ENCODE peak calls at places on chromosomes 5 and 9, in eight cellular contexts. One of them, this sample, is unnamed.

GRCh38 chr9:21812945-21813568 is 10.6 kb downstream of the MTAP start:
- DNase-seq in neural progenitor cell: peak
- DNase-seq in tibial artery: peak
- DNase-seq in breast epithelium: peak
- DNase-seq in substantia nigra: peak
- DNase-seq in IMR-90: peak
- DNase-seq in endodermal cell: peak
- DNase-seq in SJSA1: peak
- DNase-seq in this sample: peak

GRCh38 chr5:41148448-41148847 is 64.9 kb downstream of the C6 start:
- DNase-seq in breast epithelium: no peak
- DNase-seq in endodermal cell: no peak
- DNase-seq in tibial artery: peak
- DNase-seq in neural progenitor cell: no peak
- DNase-seq in SJSA1: no peak
- DNase-seq in substantia nigra: no peak
- DNase-seq in IMR-90: no peak
- DNase-seq in this sample: no peak

GRCh38 chr5:126777257-126777973 is 479 bp downstream of the LMNB1 start:
- DNase-seq in IMR-90: peak
- DNase-seq in neural progenitor cell: peak
- DNase-seq in SJSA1: peak
- DNase-seq in tibial artery: peak
- DNase-seq in endodermal cell: peak
- DNase-seq in substantia nigra: no peak
- DNase-seq in breast epithelium: peak
- DNase-seq in this sample: no peak

GRCh38 chr5:172852490-172853354 is 18.7 kb downstream of the ERGIC1 start:
- DNase-seq in SJSA1: no peak
- DNase-seq in neural progenitor cell: no peak
- DNase-seq in tibial artery: no peak
- DNase-seq in breast epithelium: no peak
- DNase-seq in endodermal cell: no peak
- DNase-seq in substantia nigra: no peak
- DNase-seq in IMR-90: peak
- DNase-seq in this sample: no peak

GRCh38 chr5:88948746-88949600 is 66.0 kb upstream of the MEF2C start:
- DNase-seq in IMR-90: no peak
- DNase-seq in tibial artery: no peak
- DNase-seq in breast epithelium: no peak
- DNase-seq in SJSA1: no peak
- DNase-seq in substantia nigra: no peak
- DNase-seq in endodermal cell: peak
- DNase-seq in neural progenitor cell: no peak
- DNase-seq in this sample: no peak

GRCh38 chr5:157458835-157459234 is 1.2 kb upstream of the NIPAL4 start:
- DNase-seq in tibial artery: no peak
- DNase-seq in breast epithelium: no peak
- DNase-seq in endodermal cell: no peak
- DNase-seq in SJSA1: no peak
- DNase-seq in substantia nigra: no peak
- DNase-seq in IMR-90: no peak
- DNase-seq in neural progenitor cell: no peak
- DNase-seq in this sample: no peak

GRCh38 chr5:171614511-171614910 is 171.1 kb upstream of the SMIM23 start:
- DNase-seq in tibial artery: no peak
- DNase-seq in SJSA1: peak
- DNase-seq in endodermal cell: no peak
- DNase-seq in breast epithelium: no peak
- DNase-seq in neural progenitor cell: no peak
- DNase-seq in substantia nigra: no peak
- DNase-seq in IMR-90: no peak
- DNase-seq in this sample: no peak

GRCh38 chr9:134379774-134380431 is 53.6 kb downstream of the RXRA start:
- DNase-seq in endodermal cell: no peak
- DNase-seq in SJSA1: peak
- DNase-seq in IMR-90: no peak
- DNase-seq in breast epithelium: no peak
- DNase-seq in substantia nigra: no peak
- DNase-seq in tibial artery: no peak
- DNase-seq in neural progenitor cell: no peak
- DNase-seq in this sample: no peak

GRCh38 chr5:177552839-177553455 is 1.4 kb downstream of the FAM193B start:
- DNase-seq in neural progenitor cell: peak
- DNase-seq in SJSA1: no peak
- DNase-seq in endodermal cell: peak
- DNase-seq in IMR-90: no peak
- DNase-seq in tibial artery: no peak
- DNase-seq in substantia nigra: no peak
- DNase-seq in breast epithelium: no peak
- DNase-seq in this sample: no peak

GRCh38 chr5:74370168-74370567 is 270.4 kb downstream of the ENC1 start:
- DNase-seq in endodermal cell: no peak
- DNase-seq in breast epithelium: peak
- DNase-seq in IMR-90: no peak
- DNase-seq in neural progenitor cell: no peak
- DNase-seq in SJSA1: no peak
- DNase-seq in substantia nigra: no peak
- DNase-seq in tibial artery: no peak
- DNase-seq in this sample: no peak

DNA sequence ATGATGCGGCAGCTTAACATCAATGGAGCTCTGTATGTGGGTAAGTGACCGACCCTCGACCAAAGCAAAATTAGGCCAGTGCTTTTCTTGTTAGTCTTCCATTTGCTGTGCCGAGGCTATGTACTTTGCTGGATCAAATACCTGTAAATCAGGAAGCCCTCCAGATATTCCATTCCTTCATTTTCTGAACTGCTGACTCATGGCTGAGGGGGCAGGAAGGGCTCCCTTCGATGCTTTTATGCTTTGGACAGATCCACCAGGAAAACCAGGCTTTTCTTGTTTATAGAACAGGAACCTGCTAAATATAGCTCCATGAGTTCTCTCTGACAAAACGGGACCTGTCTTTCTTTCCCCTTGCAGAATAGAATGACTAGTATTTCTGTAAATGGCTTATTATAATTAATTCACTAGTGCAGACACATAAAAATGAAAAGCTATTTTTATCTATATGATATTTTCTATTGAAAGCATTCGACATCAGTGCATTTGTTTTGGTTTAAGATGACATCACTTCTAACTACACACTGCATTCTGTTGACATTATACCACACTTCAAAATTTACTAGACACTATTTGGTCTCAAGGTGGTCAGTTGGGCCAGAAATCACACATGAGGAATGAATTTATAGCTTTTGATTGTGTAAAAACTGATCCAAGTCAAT is 93.3 kb downstream of the LIFR start:
- DNase-seq in SJSA1: no peak
- DNase-seq in neural progenitor cell: no peak
- DNase-seq in tibial artery: no peak
- DNase-seq in substantia nigra: no peak
- DNase-seq in breast epithelium: no peak
- DNase-seq in IMR-90: peak
- DNase-seq in endodermal cell: no peak
- DNase-seq in this sample: no peak
- H3K27ac ChIP-seq in SJSA1: peak
- H3K27ac ChIP-seq in neural progenitor cell: no peak
- H3K27ac ChIP-seq in tibial artery: peak
- H3K27ac ChIP-seq in substantia nigra: no peak
- H3K27ac ChIP-seq in breast epithelium: peak
- H3K27ac ChIP-seq in IMR-90: peak
- H3K27ac ChIP-seq in endodermal cell: no peak
- H3K27ac ChIP-seq in this sample: no peak

DNA sequence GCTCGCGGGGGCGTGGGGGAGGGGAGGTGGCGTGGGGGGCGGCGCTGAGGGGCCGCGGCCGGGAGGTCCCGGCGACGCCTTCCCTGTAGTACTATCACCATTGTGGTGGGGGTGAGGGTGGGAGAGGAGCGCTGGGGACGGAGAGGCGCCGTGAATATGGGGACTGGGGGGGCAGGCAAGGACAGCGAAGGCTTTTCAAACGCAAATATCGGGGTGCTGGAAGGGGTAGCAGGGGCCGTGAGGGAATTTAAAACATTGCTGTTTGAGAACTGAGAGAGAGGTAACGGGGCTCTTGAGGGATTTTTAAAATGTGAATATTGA is 427 bp downstream of the RBM27 start:
- DNase-seq in IMR-90: no peak
- DNase-seq in substantia nigra: no peak
- DNase-seq in SJSA1: no peak
- DNase-seq in breast epithelium: no peak
- DNase-seq in tibial artery: no peak
- DNase-seq in neural progenitor cell: no peak
- DNase-seq in endodermal cell: no peak
- DNase-seq in this sample: no peak
- H3K27ac ChIP-seq in IMR-90: peak
- H3K27ac ChIP-seq in substantia nigra: peak
- H3K27ac ChIP-seq in SJSA1: no peak
- H3K27ac ChIP-seq in breast epithelium: peak
- H3K27ac ChIP-seq in tibial artery: peak
- H3K27ac ChIP-seq in neural progenitor cell: peak
- H3K27ac ChIP-seq in endodermal cell: peak
- H3K27ac ChIP-seq in this sample: no peak

GRCh38 chr9:87615547-87616148 is 110.3 kb upstream of the CTSL start:
- DNase-seq in endodermal cell: no peak
- DNase-seq in breast epithelium: no peak
- DNase-seq in substantia nigra: no peak
- DNase-seq in IMR-90: no peak
- DNase-seq in tibial artery: no peak
- DNase-seq in neural progenitor cell: peak
- DNase-seq in SJSA1: peak
- DNase-seq in this sample: no peak
- H3K27ac ChIP-seq in endodermal cell: no peak
- H3K27ac ChIP-seq in breast epithelium: no peak
- H3K27ac ChIP-seq in substantia nigra: no peak
- H3K27ac ChIP-seq in IMR-90: no peak
- H3K27ac ChIP-seq in tibial artery: no peak
- H3K27ac ChIP-seq in neural progenitor cell: no peak
- H3K27ac ChIP-seq in SJSA1: peak
- H3K27ac ChIP-seq in this sample: no peak

GRCh38 chr5:98963019-98963418 is 34.2 kb upstream of the CHD1 start:
- DNase-seq in IMR-90: no peak
- DNase-seq in neural progenitor cell: peak
- DNase-seq in breast epithelium: no peak
- DNase-seq in tibial artery: no peak
- DNase-seq in SJSA1: no peak
- DNase-seq in substantia nigra: no peak
- DNase-seq in endodermal cell: no peak
- DNase-seq in this sample: no peak
- H3K27ac ChIP-seq in IMR-90: no peak
- H3K27ac ChIP-seq in neural progenitor cell: peak
- H3K27ac ChIP-seq in breast epithelium: no peak
- H3K27ac ChIP-seq in tibial artery: no peak
- H3K27ac ChIP-seq in SJSA1: no peak
- H3K27ac ChIP-seq in substantia nigra: no peak
- H3K27ac ChIP-seq in endodermal cell: no peak
- H3K27ac ChIP-seq in this sample: no peak

GRCh38 chr5:159053216-159053615 is 46.5 kb downstream of the EBF1 start:
- DNase-seq in breast epithelium: no peak
- DNase-seq in IMR-90: no peak
- DNase-seq in neural progenitor cell: no peak
- DNase-seq in endodermal cell: no peak
- DNase-seq in SJSA1: no peak
- DNase-seq in substantia nigra: no peak
- DNase-seq in tibial artery: no peak
- DNase-seq in this sample: no peak
- H3K27ac ChIP-seq in breast epithelium: peak
- H3K27ac ChIP-seq in IMR-90: no peak
- H3K27ac ChIP-seq in neural progenitor cell: no peak
- H3K27ac ChIP-seq in endodermal cell: no peak
- H3K27ac ChIP-seq in SJSA1: no peak
- H3K27ac ChIP-seq in substantia nigra: no peak
- H3K27ac ChIP-seq in tibial artery: peak
- H3K27ac ChIP-seq in this sample: no peak

GRCh38 chr5:90221947-90222346 is 187.6 kb downstream of the CETN3 start:
- DNase-seq in SJSA1: no peak
- DNase-seq in IMR-90: peak
- DNase-seq in tibial artery: no peak
- DNase-seq in neural progenitor cell: no peak
- DNase-seq in substantia nigra: no peak
- DNase-seq in breast epithelium: no peak
- DNase-seq in endodermal cell: no peak
- DNase-seq in this sample: no peak
- H3K27ac ChIP-seq in SJSA1: no peak
- H3K27ac ChIP-seq in IMR-90: no peak
- H3K27ac ChIP-seq in tibial artery: no peak
- H3K27ac ChIP-seq in neural progenitor cell: no peak
- H3K27ac ChIP-seq in substantia nigra: no peak
- H3K27ac ChIP-seq in breast epithelium: no peak
- H3K27ac ChIP-seq in endodermal cell: no peak
- H3K27ac ChIP-seq in this sample: no peak

GRCh38 chr5:154363411-154363810 is 82.4 kb upstream of the SAP30L start:
- DNase-seq in substantia nigra: no peak
- DNase-seq in neural progenitor cell: no peak
- DNase-seq in endodermal cell: no peak
- DNase-seq in SJSA1: no peak
- DNase-seq in breast epithelium: no peak
- DNase-seq in tibial artery: no peak
- DNase-seq in IMR-90: no peak
- DNase-seq in this sample: no peak
- H3K27ac ChIP-seq in substantia nigra: no peak
- H3K27ac ChIP-seq in neural progenitor cell: no peak
- H3K27ac ChIP-seq in endodermal cell: no peak
- H3K27ac ChIP-seq in SJSA1: no peak
- H3K27ac ChIP-seq in breast epithelium: no peak
- H3K27ac ChIP-seq in tibial artery: no peak
- H3K27ac ChIP-seq in IMR-90: no peak
- H3K27ac ChIP-seq in this sample: no peak

DNA sequence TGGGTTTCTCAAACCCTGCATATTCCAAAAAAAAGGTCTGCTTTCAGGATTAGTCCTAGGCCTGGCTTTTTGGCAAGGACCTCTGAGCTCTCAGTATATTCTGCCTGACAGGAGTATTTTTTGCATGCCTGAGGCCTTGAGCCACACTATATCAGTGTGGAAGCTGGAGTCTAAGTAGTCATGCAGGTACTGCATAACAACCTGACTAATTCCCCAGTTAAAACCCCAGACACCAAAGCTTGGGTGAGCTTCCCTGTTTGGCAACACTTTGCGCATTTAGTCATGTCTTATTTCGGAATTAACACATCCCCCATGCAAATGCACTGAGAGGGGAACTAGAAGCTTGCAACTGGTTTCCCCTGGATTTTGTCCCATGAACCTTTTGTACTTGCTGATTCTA is 359.4 kb downstream of the CETN3 start:
- DNase-seq in tibial artery: no peak
- DNase-seq in substantia nigra: no peak
- DNase-seq in SJSA1: no peak
- DNase-seq in breast epithelium: no peak
- DNase-seq in IMR-90: no peak
- DNase-seq in neural progenitor cell: no peak
- DNase-seq in endodermal cell: no peak
- DNase-seq in this sample: no peak
- H3K27ac ChIP-seq in tibial artery: peak
- H3K27ac ChIP-seq in substantia nigra: no peak
- H3K27ac ChIP-seq in SJSA1: no peak
- H3K27ac ChIP-seq in breast epithelium: no peak
- H3K27ac ChIP-seq in IMR-90: no peak
- H3K27ac ChIP-seq in neural progenitor cell: no peak
- H3K27ac ChIP-seq in endodermal cell: no peak
- H3K27ac ChIP-seq in this sample: no peak

GRCh38 chr9:122929803-122930354 is 1.4 kb downstream of the ZBTB26 start:
- DNase-seq in IMR-90: no peak
- DNase-seq in breast epithelium: no peak
- DNase-seq in SJSA1: no peak
- DNase-seq in substantia nigra: no peak
- DNase-seq in endodermal cell: no peak
- DNase-seq in tibial artery: no peak
- DNase-seq in neural progenitor cell: no peak
- DNase-seq in this sample: no peak
- H3K27ac ChIP-seq in IMR-90: no peak
- H3K27ac ChIP-seq in breast epithelium: no peak
- H3K27ac ChIP-seq in SJSA1: no peak
- H3K27ac ChIP-seq in substantia nigra: no peak
- H3K27ac ChIP-seq in endodermal cell: no peak
- H3K27ac ChIP-seq in tibial artery: no peak
- H3K27ac ChIP-seq in neural progenitor cell: no peak
- H3K27ac ChIP-seq in this sample: no peak

GRCh38 chr9:98974554-98974953 is 30.8 kb downstream of the COL15A1 start:
- DNase-seq in SJSA1: no peak
- DNase-seq in neural progenitor cell: no peak
- DNase-seq in endodermal cell: no peak
- DNase-seq in tibial artery: peak
- DNase-seq in substantia nigra: no peak
- DNase-seq in IMR-90: no peak
- DNase-seq in breast epithelium: no peak
- DNase-seq in this sample: no peak
- H3K27ac ChIP-seq in SJSA1: no peak
- H3K27ac ChIP-seq in neural progenitor cell: no peak
- H3K27ac ChIP-seq in endodermal cell: no peak
- H3K27ac ChIP-seq in tibial artery: peak
- H3K27ac ChIP-seq in substantia nigra: no peak
- H3K27ac ChIP-seq in IMR-90: no peak
- H3K27ac ChIP-seq in breast epithelium: peak
- H3K27ac ChIP-seq in this sample: no peak

This sample was measured in iPS DF 6.9.